ENCODE peak calls at places on chromosomes 2 and 18, in seven cellular contexts. C is Peyer's patch, K is NB4, L is K562, J is heart left ventricle, T is IMR-90, Z is spleen. R is an unnamed sample.

GRCh38 chr2:14072338-14072737 is 560.2 kb upstream of the LRATD1 start:
- DNase-seq in J (no peak), T (no peak), L (no peak), C (no peak), K (peak), Z (no peak), R (no peak)

GRCh38 chr2:74498500-74499268 is 719 bp downstream of the LBX2 start:
- DNase-seq in T (no peak), C (peak), J (no peak), Z (peak), L (no peak), K (peak), R (no peak)

GRCh38 chr2:152466041-152466440 is 131.1 kb downstream of the FMNL2 start:
- DNase-seq in T (peak), Z (no peak), L (peak), J (no peak), K (peak), C (no peak), R (no peak)

GRCh38 chr2:55019547-55020258 is 30.5 kb downstream of the RTN4 start:
- DNase-seq in L (no peak), T (no peak), K (peak), C (no peak), J (no peak), Z (no peak), R (no peak)

GRCh38 chr2:119579457-119580295 is 35.4 kb downstream of the CFAP221 start:
- DNase-seq in Z (no peak), C (no peak), J (no peak), L (no peak), K (no peak), T (no peak), R (no peak)

GRCh38 chr2:237487496-237487895 is 445 bp downstream of the MLPH start:
- DNase-seq in Z (peak), C (no peak), T (no peak), J (no peak), L (no peak), K (no peak), R (no peak)

GRCh38 chr2:10161961-10162441 is 39.5 kb downstream of the RRM2 start:
- DNase-seq in Z (peak), K (no peak), T (no peak), J (peak), C (peak), L (no peak), R (no peak)

GRCh38 chr2:163558286-163559009 is 177.4 kb downstream of the FIGN start:
- DNase-seq in T (no peak), J (no peak), C (no peak), Z (no peak), K (no peak), L (no peak), R (no peak)

GRCh38 chr2:173513117-173513516 is 158.4 kb downstream of the CDCA7 start:
- DNase-seq in C (no peak), Z (no peak), J (no peak), T (no peak), L (no peak), K (no peak), R (no peak)

GRCh38 chr2:218400930-218401833 is 1.5 kb downstream of the CTDSP1 start:
- DNase-seq in J (peak), T (no peak), K (peak), L (peak), Z (peak), C (peak), R (no peak)

GRCh38 chr2:1956520-1957289 is 212.4 kb upstream of the PXDN start:
- DNase-seq in K (no peak), Z (no peak), J (no peak), C (no peak), T (no peak), L (no peak), R (peak)

GRCh38 chr2:110103060-110103961 is 12.3 kb downstream of the MALL start:
- DNase-seq in T (no peak), J (peak), L (no peak), C (peak), K (no peak), Z (no peak), R (no peak)

GRCh38 chr2:216215991-216216390 is 106.8 kb downstream of the XRCC5 start:
- DNase-seq in J (no peak), C (no peak), T (peak), Z (no peak), L (peak), K (peak), R (no peak)

GRCh38 chr18:52427521-52428175 is 87.7 kb downstream of the DCC start:
- DNase-seq in L (no peak), C (no peak), Z (no peak), T (no peak), J (no peak), K (no peak), R (no peak)

GRCh38 chr2:138030459-138030858 is 66.2 kb downstream of the HNMT start:
- DNase-seq in C (no peak), K (no peak), L (no peak), T (peak), J (no peak), Z (no peak), R (no peak)

GRCh38 chr2:25145803-25146202 is 22.6 kb downstream of the POMC start:
- DNase-seq in J (no peak), T (no peak), Z (no peak), C (no peak), L (no peak), K (peak), R (no peak)

GRCh38 chr2:70974592-70974991 is 3.8 kb upstream of the ANKRD53 start:
- DNase-seq in T (no peak), C (no peak), K (no peak), J (no peak), Z (peak), L (peak), R (peak)

GRCh38 chr18:63762518-63762917 is 12.7 kb upstream of the SERPINB7 start:
- DNase-seq in T (peak), C (no peak), L (no peak), J (no peak), K (no peak), Z (no peak), R (no peak)

GRCh38 chr2:75634945-75635344 is 11.6 kb upstream of the MRPL19 start:
- DNase-seq in T (no peak), C (no peak), Z (no peak), J (no peak), K (no peak), L (no peak), R (no peak)

GRCh38 chr2:54724560-54725342 is 1.3 kb downstream of the EML6 start:
- DNase-seq in J (peak), Z (peak), C (peak), L (peak), K (peak), T (no peak), R (peak)

GRCh38 chr2:99337931-99338580 is 867 bp downstream of the EIF5B start:
- DNase-seq in T (peak), J (no peak), C (no peak), L (no peak), Z (no peak), K (peak), R (no peak)

GRCh38 chr2:235551965-235552364 is 58.1 kb downstream of the AGAP1 start:
- DNase-seq in J (no peak), Z (peak), K (peak), C (peak), L (peak), T (peak), R (no peak)

GRCh38 chr18:54294274-54294673 is 25.0 kb downstream of the POLI start:
- DNase-seq in C (no peak), J (no peak), Z (no peak), L (no peak), K (no peak), T (no peak), R (no peak)
- H3K4me3 ChIP-seq in C (no peak), J (no peak), Z (no peak), L (no peak), K (no peak), T (no peak), R (no peak)

GRCh38 chr18:48639772-48640432 is 101.1 kb downstream of the CTIF start:
- DNase-seq in T (no peak), K (peak), C (no peak), Z (no peak), L (peak), J (no peak), R (no peak)
- TF ChIP-seq CTCF in T (peak), K (peak), C (no peak), Z (no peak), L (peak), J (peak), R (no peak)

DNA sequence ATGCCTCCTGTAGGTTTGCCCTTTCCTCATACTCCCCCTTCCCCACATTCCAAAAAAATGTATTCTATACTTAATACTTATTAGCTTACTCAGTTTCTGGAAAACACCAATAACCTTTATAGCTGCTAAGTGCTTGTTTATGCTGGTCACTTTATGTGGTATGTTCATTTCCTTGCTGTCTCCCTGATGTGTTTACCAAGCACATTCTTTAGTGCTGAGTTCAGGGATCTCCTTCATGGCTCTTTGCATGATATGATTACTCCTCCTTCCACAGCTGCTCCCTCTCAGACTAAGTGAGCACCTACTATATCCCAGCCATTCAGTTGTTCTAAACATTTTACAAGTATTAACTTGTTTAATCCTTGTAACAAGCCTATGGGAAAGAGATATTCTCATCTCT is 698.3 kb upstream of the FANCL start:
- DNase-seq in C (no peak), Z (no peak), K (no peak), T (peak), J (no peak), L (no peak), R (no peak)
- TF ChIP-seq POLR2A in C (no peak), Z (no peak), K (no peak), T (no peak), J (no peak), L (no peak), R (no peak)

DNA sequence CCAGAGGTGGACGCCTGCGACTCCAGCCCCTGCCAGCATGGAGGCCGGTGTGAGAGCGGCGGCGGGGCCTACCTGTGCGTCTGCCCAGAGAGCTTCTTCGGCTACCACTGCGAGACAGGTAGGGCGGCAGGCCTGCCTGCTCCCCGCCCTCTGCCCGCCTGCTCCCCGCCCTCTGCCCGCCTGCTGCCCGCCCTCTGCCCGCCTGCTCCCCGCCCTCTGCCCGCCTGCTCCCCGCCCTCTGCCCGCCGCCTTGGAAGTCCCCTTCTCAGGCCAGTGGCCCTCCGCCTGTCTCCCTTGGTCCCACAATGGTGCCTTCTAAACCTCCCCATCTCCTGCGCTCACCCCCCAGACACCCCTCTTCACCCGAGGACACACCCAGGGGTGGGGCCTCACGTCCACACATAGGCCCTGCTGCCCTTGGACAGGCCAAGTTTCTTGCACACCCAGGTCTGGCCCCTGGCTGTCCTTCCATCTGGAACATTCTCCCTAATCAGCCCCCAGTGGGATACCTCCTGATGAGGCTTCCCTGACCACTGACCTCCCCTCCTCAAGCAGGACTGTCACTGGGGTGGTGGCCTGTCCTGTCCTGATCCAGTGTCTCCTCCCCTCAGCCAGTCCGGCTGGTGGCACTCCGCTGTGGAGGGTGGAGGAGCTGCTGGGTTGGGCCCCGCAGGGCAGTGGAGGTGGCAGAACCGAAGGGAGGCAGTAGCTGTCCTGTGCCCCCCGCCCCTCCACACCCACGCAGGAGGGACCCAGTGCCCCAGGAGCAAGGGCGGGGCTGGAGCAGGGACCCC is 37.9 kb downstream of the MTERF4 start:
- DNase-seq in J (peak), T (no peak), L (no peak), K (no peak), Z (peak), C (peak), R (peak)
- H3K4me3 ChIP-seq in J (no peak), T (no peak), L (no peak), K (no peak), Z (no peak), C (no peak), R (no peak)